ENCODE peak calls at places on chromosomes 2 and 18, in eight cellular contexts. G, D, S, Q, R, M, J and E are unnamed samples.

GRCh38 chr2:241833101-241833937 is 24.3 kb downstream of the NEU4 start:
- DNase-seq in M (no peak), J (peak; percentile 62), G (no peak), Q (peak; percentile 89), D (peak; percentile 15), R (no peak), S (no peak), E (peak; percentile 7)

GRCh38 chr2:240433973-240434727 is 1.3 kb upstream of the GPC1 start:
- DNase-seq in J (peak; percentile 98), Q (peak; percentile 97), M (no peak), R (no peak), S (peak; percentile 92), G (peak; percentile 77), D (peak; percentile 81), E (peak; percentile 97)

GRCh38 chr2:238160206-238161129 is 1.7 kb downstream of the ERFE start:
- DNase-seq in R (no peak), G (no peak), J (peak; percentile 31), Q (peak; percentile 74), D (no peak), M (peak; percentile 31), S (no peak), E (no peak)

GRCh38 chr2:175741164-175741563 is 260.9 kb downstream of the LNPK start:
- DNase-seq in D (no peak), R (no peak), S (no peak), Q (no peak), G (no peak), J (no peak), M (no peak), E (no peak)

GRCh38 chr2:206435738-206436137 is 7.6 kb upstream of the ADAM23 start:
- DNase-seq in M (peak; percentile 33), R (no peak), J (peak; percentile 10), S (no peak), D (no peak), G (no peak), Q (no peak), E (no peak)

GRCh38 chr2:116180072-116180471 is 1634.4 kb upstream of the DDX18 start:
- DNase-seq in Q (no peak), D (no peak), J (no peak), S (no peak), R (no peak), G (no peak), M (no peak), E (no peak)

GRCh38 chr2:26008851-26009566 is 24.9 kb upstream of the RAB10 start:
- DNase-seq in Q (peak; percentile 94), M (peak; percentile 48), S (peak; percentile 57), D (peak; percentile 30), J (peak; percentile 96), G (no peak), R (no peak), E (no peak)

GRCh38 chr2:229196448-229196847 is 74.6 kb downstream of the PID1 start:
- DNase-seq in D (no peak), S (no peak), M (no peak), J (no peak), G (no peak), R (no peak), Q (peak; percentile 32), E (no peak)

GRCh38 chr2:30164131-30164925 is 17.5 kb downstream of the YPEL5 start:
- DNase-seq in M (no peak), G (no peak), Q (no peak), S (no peak), J (peak; percentile 41), R (no peak), D (no peak), E (no peak)

GRCh38 chr2:79860233-79861058 is 347.6 kb downstream of the CTNNA2 start:
- DNase-seq in J (no peak), M (peak; percentile 53), R (no peak), D (no peak), Q (peak; percentile 34), G (no peak), S (no peak), E (no peak)

GRCh38 chr2:5409925-5410360 is 282.2 kb upstream of the SOX11 start:
- DNase-seq in J (no peak), R (no peak), Q (no peak), D (no peak), S (no peak), G (no peak), M (no peak), E (no peak)

GRCh38 chr2:85853499-85854165 is 35.2 kb downstream of the ST3GAL5 start:
- DNase-seq in D (no peak), Q (no peak), J (no peak), R (no peak), G (no peak), M (no peak), S (no peak), E (no peak)

GRCh38 chr18:9731380-9731779 is 23.3 kb downstream of the RAB31 start:
- DNase-seq in M (no peak), Q (peak; percentile 97), S (peak; percentile 66), D (no peak), R (no peak), J (peak; percentile 91), G (peak; percentile 92), E (no peak)

GRCh38 chr2:41994177-41994576 is 53.6 kb upstream of the PKDCC start:
- DNase-seq in J (peak; percentile 75), G (no peak), S (peak; percentile 20), R (no peak), M (no peak), Q (peak; percentile 66), D (no peak), E (peak; percentile 12)

GRCh38 chr2:225052703-225053102 is 10.4 kb upstream of the DOCK10 start:
- DNase-seq in G (no peak), D (no peak), J (no peak), S (no peak), M (no peak), R (no peak), Q (no peak), E (no peak)

GRCh38 chr2:54666131-54666637 is 57.3 kb upstream of the EML6 start:
- DNase-seq in S (peak; percentile 64), Q (peak; percentile 88), M (peak; percentile 37), G (no peak), J (peak; percentile 86), R (no peak), D (no peak), E (peak; percentile 81)

GRCh38 chr2:54663424-54664030 is 59.9 kb upstream of the EML6 start:
- DNase-seq in Q (no peak), R (no peak), J (no peak), G (no peak), D (no peak), M (peak; percentile 42), S (no peak), E (no peak)

GRCh38 chr2:54664238-54664786 is 59.1 kb upstream of the EML6 start:
- DNase-seq in R (no peak), G (no peak), S (no peak), J (no peak), M (no peak), Q (no peak), D (no peak), E (no peak)

GRCh38 chr2:54666741-54667639 is 56.5 kb upstream of the EML6 start:
- DNase-seq in S (no peak), D (no peak), G (no peak), R (peak; percentile 33), J (peak; percentile 63), Q (no peak), M (peak; percentile 90), E (peak; percentile 49)

GRCh38 chr2:54665436-54665856 is 58.0 kb upstream of the EML6 start:
- DNase-seq in J (peak; percentile 78), D (no peak), R (peak; percentile 34), S (peak; percentile 34), Q (peak; percentile 90), M (peak; percentile 76), G (no peak), E (peak; percentile 63)
- TF ChIP-seq CTCF in J (peak; percentile 51), D (peak; percentile 55), R (peak; percentile 53), S (peak; percentile 75), Q (peak; percentile 69), M (peak; percentile 84), G (peak; percentile 56), E (peak; percentile 66)

GRCh38 chr2:219001577-219002394 is 8.6 kb upstream of the CRYBA2 start:
- DNase-seq in D (no peak), Q (no peak), R (peak; percentile 99), G (no peak), S (no peak), M (peak; percentile 93), J (no peak), E (no peak)
- H3K4me3 ChIP-seq in D (no peak overlapping the region), Q (no peak overlapping the region), R (peak overlapping the region; percentile 80), G (no peak overlapping the region), S (no peak overlapping the region), M (no peak overlapping the region), J (no peak overlapping the region), E (no peak overlapping the region)

GRCh38 chr2:70062270-70062669 is 25.0 kb upstream of the PCBP1 start:
- DNase-seq in R (no peak), D (no peak), S (no peak), J (no peak), G (no peak), Q (no peak), M (no peak), E (no peak)
- TF ChIP-seq CTCF in R (no peak), D (no peak), S (no peak), J (no peak), G (no peak), Q (no peak), M (peak; percentile 8), E (no peak)

GRCh38 chr2:127735537-127736399 is 34.5 kb downstream of the SFT2D3 start:
- DNase-seq in S (no peak), R (no peak), M (peak; percentile 37), G (peak; percentile 82), J (no peak), Q (peak; percentile 21), D (no peak), E (no peak)

GRCh38 chr2:127733816-127734537 is 32.7 kb downstream of the SFT2D3 start:
- DNase-seq in G (no peak), S (no peak), R (no peak), M (no peak), J (peak; percentile 15), D (no peak), Q (peak; percentile 51), E (no peak)

GRCh38 chr2:127735044-127735443 is 33.7 kb downstream of the SFT2D3 start:
- DNase-seq in D (no peak), R (no peak), Q (no peak), G (no peak), J (no peak), M (no peak), S (no peak), E (no peak)

GRCh38 chr2:127737892-127738291 is 36.6 kb downstream of the SFT2D3 start:
- DNase-seq in R (no peak), G (no peak), M (no peak), J (no peak), D (no peak), Q (no peak), S (no peak), E (no peak)

DNA sequence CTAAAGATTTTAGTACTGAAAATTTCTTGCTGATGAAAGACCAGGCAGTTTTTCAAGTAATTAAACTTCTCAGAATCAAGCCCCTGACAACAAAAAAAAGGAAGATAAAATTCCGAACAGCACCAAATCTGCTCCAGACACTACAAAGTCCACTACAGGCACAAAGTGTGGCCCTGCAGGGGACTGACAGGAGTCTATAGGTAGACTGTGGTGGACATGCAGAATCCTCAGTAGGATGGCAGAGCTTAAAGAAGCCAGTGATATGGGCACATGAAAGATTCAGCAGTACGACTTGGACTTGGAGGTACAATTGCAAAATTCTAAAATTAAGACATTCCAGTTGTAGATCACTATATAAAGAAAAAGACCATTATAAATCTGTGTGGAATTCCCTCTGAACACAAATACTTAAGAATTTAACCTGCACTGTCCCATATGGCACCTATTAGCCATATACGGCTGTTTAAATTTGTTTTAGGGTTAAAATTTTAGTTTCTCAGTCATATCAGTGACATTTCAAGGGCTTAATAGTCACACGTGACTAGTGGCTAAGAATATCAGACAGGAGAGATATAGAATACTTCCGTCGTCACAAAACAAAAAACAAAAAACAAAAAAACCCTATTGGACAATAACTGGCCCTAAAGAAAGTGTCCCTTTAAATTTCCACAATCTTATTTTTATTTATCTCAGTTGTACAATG is 32.0 kb downstream of the SFT2D3 start:
- DNase-seq in G (no peak), J (no peak), R (no peak), S (no peak), M (no peak), Q (no peak), D (no peak), E (no peak)
- H3K4me3 ChIP-seq in G (no peak overlapping the region), J (no peak overlapping the region), R (no peak overlapping the region), S (no peak overlapping the region), M (no peak overlapping the region), Q (no peak overlapping the region), D (no peak overlapping the region), E (no peak overlapping the region)